ENCODE peak calls at places on chromosomes 13 and 19, in seven cellular contexts. A is NCI-H524 treated with DMSO at 0.1 percent for 48 hours; L is IMR-90; V is NCI-H2029; I is brain microvascular endothelial cell; K is stimulated activated CD8-positive, alpha-beta memory T cell treated with anti-CD3 and anti-CD28 coated beads, Interleukin-2, amount 100 ng/mL, for 1 hour; J is left lung. S is an unnamed sample.

GRCh38 chr19:42487025-42487797 is 41.1 kb downstream of the CEACAM1 start:
- DNase-seq in L (no peak), K (no peak), I (no peak), V (no peak), J (no peak), A (no peak), S (no peak)

GRCh38 chr13:59452189-59452588 is 711.5 kb downstream of the DIAPH3 start:
- DNase-seq in I (no peak), J (peak), V (no peak), L (no peak), K (no peak), A (peak), S (no peak)

GRCh38 chr19:4717191-4717965 is 6.3 kb downstream of the DPP9 start:
- DNase-seq in I (peak), K (no peak), A (no peak), L (peak), V (no peak), J (no peak), S (peak)

GRCh38 chr13:30047154-30047874 is 196.9 kb upstream of the UBL3 start:
- DNase-seq in V (no peak), I (no peak), J (no peak), A (no peak), K (no peak), L (peak), S (no peak)

GRCh38 chr13:35874704-35875103 is 256.5 kb downstream of the DCLK1 start:
- DNase-seq in J (no peak), K (no peak), V (no peak), I (no peak), L (no peak), A (no peak), S (no peak)

GRCh38 chr13:111322001-111322915 is 1.8 kb downstream of the TEX29 start:
- DNase-seq in I (no peak), K (no peak), J (no peak), V (no peak), A (no peak), L (no peak), S (no peak)

GRCh38 chr19:934865-935422 is 9.1 kb downstream of the ARID3A start:
- DNase-seq in J (peak), K (no peak), V (peak), I (no peak), L (peak), A (peak), S (no peak)

GRCh38 chr19:8360196-8360595 is 3.8 kb upstream of the ANGPTL4 start:
- DNase-seq in J (peak), I (no peak), V (no peak), A (no peak), L (no peak), K (no peak), S (no peak)

GRCh38 chr19:4052114-4052992 is 14.3 kb downstream of the ZBTB7A start:
- DNase-seq in L (peak), K (no peak), V (no peak), J (peak), A (no peak), I (no peak), S (peak)

GRCh38 chr19:30695171-30695875 is 323.1 kb downstream of the ZNF536 start:
- DNase-seq in K (no peak), L (no peak), V (no peak), J (no peak), I (no peak), A (no peak), S (no peak)

GRCh38 chr19:3073159-3073563 is 10.9 kb upstream of the TLE5 start:
- DNase-seq in I (peak), K (no peak), J (no peak), V (peak), A (peak), L (peak), S (no peak)